ENCODE peak calls at places on chromosome 19, in nine cellular contexts. O is esophagus squamous epithelium; R is spleen; Q is AG09309; L is CD8-positive, alpha-beta T cell; I is heart right ventricle; C is A549; B is right atrium auricular region; F is endothelial cell. K is an unnamed sample.

GRCh38 chr19:57075125-57075524 is 44.7 kb upstream of the USP29 start:
- DNase-seq in O (no peak), R (no peak), Q (no peak), L (no peak), I (no peak), C (no peak), B (no peak), F (no peak), K (no peak)

GRCh38 chr19:9914001-9914314 is 22.4 kb downstream of the OLFM2 start:
- DNase-seq in O (no peak), R (peak), Q (no peak), L (no peak), I (no peak), C (peak), B (no peak), F (no peak), K (no peak)

GRCh38 chr19:3125900-3126524 is 9.8 kb upstream of the GNA15 start:
- DNase-seq in O (no peak), R (peak), Q (no peak), L (peak), I (peak), C (peak), B (no peak), F (peak), K (peak)

GRCh38 chr19:18915639-18916038 is 3.5 kb downstream of the COPE start:
- DNase-seq in O (no peak), R (peak), Q (no peak), L (no peak), I (no peak), C (no peak), B (no peak), F (peak), K (no peak)

GRCh38 chr19:45922281-45922680 is 7.7 kb upstream of the NANOS2 start:
- DNase-seq in O (no peak), R (no peak), Q (no peak), L (no peak), I (no peak), C (peak), B (no peak), F (no peak), K (no peak)

GRCh38 chr19:10812902-10813404 is 23.1 kb downstream of the TMED1 start:
- DNase-seq in O (no peak), R (peak), Q (peak), L (no peak), I (peak), C (peak), B (peak), F (no peak), K (no peak)

GRCh38 chr19:15108145-15108844 is 1.1 kb downstream of the SYDE1 start:
- DNase-seq in O (no peak), R (no peak), Q (no peak), L (no peak), I (no peak), C (no peak), B (no peak), F (no peak), K (no peak)

GRCh38 chr19:9793051-9793591 is 24.6 kb upstream of the ZNF846 start:
- DNase-seq in O (no peak), R (no peak), Q (no peak), L (peak), I (peak), C (no peak), B (peak), F (no peak), K (no peak)

GRCh38 chr19:12687496-12688196 is at the start of gene GNG14:
- DNase-seq in O (no peak), R (no peak), Q (no peak), L (no peak), I (no peak), C (no peak), B (no peak), F (no peak), K (no peak)

GRCh38 chr19:7595466-7596133 is at the start of gene CAMSAP3:
- DNase-seq in O (no peak), R (no peak), Q (no peak), L (peak), I (no peak), C (peak), B (no peak), F (peak), K (peak)

GRCh38 chr19:4197625-4198466 is 15.4 kb downstream of the ANKRD24 start:
- DNase-seq in O (no peak), R (no peak), Q (no peak), L (no peak), I (no peak), C (peak), B (no peak), F (peak), K (peak)

GRCh38 chr19:48400018-48400742 is 6.7 kb downstream of the GRIN2D start:
- DNase-seq in O (no peak), R (no peak), Q (no peak), L (no peak), I (peak), C (peak), B (peak), F (peak), K (peak)

GRCh38 chr19:20315543-20315942 is 148.5 kb downstream of the ZNF486 start:
- DNase-seq in O (no peak), R (no peak), Q (no peak), L (no peak), I (no peak), C (no peak), B (no peak), F (no peak), K (no peak)

GRCh38 chr19:10502524-10503001 is 593 bp downstream of the KEAP1 start:
- DNase-seq in O (peak), R (peak), Q (peak), L (peak), I (peak), C (peak), B (peak), F (peak), K (peak)

GRCh38 chr19:11205939-11206570 is 8.7 kb upstream of the KANK2 start:
- DNase-seq in O (no peak), R (no peak), Q (no peak), L (no peak), I (no peak), C (no peak), B (no peak), F (no peak), K (peak)

GRCh38 chr19:33781536-33781935 is 15.1 kb upstream of the KCTD15 start:
- DNase-seq in O (no peak), R (no peak), Q (no peak), L (no peak), I (no peak), C (no peak), B (no peak), F (no peak), K (no peak)

GRCh38 chr19:1765182-1765903 is 12.0 kb downstream of the ONECUT3 start:
- DNase-seq in O (no peak), R (no peak), Q (no peak), L (no peak), I (no peak), C (no peak), B (no peak), F (no peak), K (no peak)

GRCh38 chr19:40811478-40812341 is 12.7 kb downstream of the EGLN2 start:
- DNase-seq in O (no peak), R (peak), Q (no peak), L (no peak), I (no peak), C (no peak), B (no peak), F (no peak), K (no peak)

GRCh38 chr19:12757544-12758274 is 6.1 kb downstream of the BEST2 start:
- DNase-seq in O (no peak), R (peak), Q (no peak), L (peak), I (peak), C (peak), B (peak), F (peak), K (peak)

GRCh38 chr19:20787766-20788165 is 11.7 kb downstream of the ZNF66 start:
- DNase-seq in O (no peak), R (no peak), Q (no peak), L (no peak), I (no peak), C (no peak), B (no peak), F (no peak), K (no peak)

GRCh38 chr19:11576186-11576585 is 1.3 kb downstream of the ACP5 start:
- DNase-seq in O (no peak), R (peak), Q (no peak), L (no peak), I (no peak), C (no peak), B (no peak), F (no peak), K (no peak)

GRCh38 chr19:18251587-18252369 is 22.5 kb downstream of the IQCN start:
- DNase-seq in O (no peak), R (peak), Q (peak), L (peak), I (peak), C (peak), B (peak), F (peak), K (peak)

GRCh38 chr19:42005504-42005903 is 11.5 kb upstream of the ATP1A3 start:
- DNase-seq in O (no peak), R (no peak), Q (no peak), L (no peak), I (no peak), C (no peak), B (no peak), F (no peak), K (no peak)

GRCh38 chr19:45952691-45953505 is 20.8 kb downstream of the NOVA2 start:
- DNase-seq in O (no peak), R (peak), Q (no peak), L (peak), I (peak), C (peak), B (no peak), F (peak), K (peak)

GRCh38 chr19:46678110-46678732 is 17.2 kb upstream of the DACT3 start:
- DNase-seq in O (no peak), R (peak), Q (no peak), L (peak), I (no peak), C (peak), B (no peak), F (peak), K (peak)

GRCh38 chr19:35125746-35126623 is 8.9 kb downstream of the LGI4 start:
- DNase-seq in O (no peak), R (no peak), Q (no peak), L (no peak), I (no peak), C (no peak), B (no peak), F (no peak), K (no peak)

GRCh38 chr19:2495651-2496316 is 19.9 kb downstream of the GADD45B start:
- DNase-seq in O (no peak), R (no peak), Q (no peak), L (no peak), I (peak), C (no peak), B (no peak), F (no peak), K (no peak)

GRCh38 chr19:37304190-37304883 is 66.6 kb upstream of the ZNF527 start:
- DNase-seq in O (no peak), R (peak), Q (no peak), L (no peak), I (peak), C (no peak), B (no peak), F (no peak), K (no peak)

GRCh38 chr19:31334849-31335624 is 14.2 kb downstream of the TSHZ3 start:
- DNase-seq in O (no peak), R (no peak), Q (no peak), L (no peak), I (no peak), C (no peak), B (no peak), F (no peak), K (no peak)

GRCh38 chr19:23070353-23070781 is 46.5 kb upstream of the ZNF730 start:
- DNase-seq in O (no peak), R (no peak), Q (no peak), L (no peak), I (peak), C (no peak), B (peak), F (no peak), K (peak)
- TF ChIP-seq CTCF in O (peak), R (peak), Q (peak), L (no peak), I (peak), C (no peak), B (peak), F (no peak), K (no peak)

GRCh38 chr19:6481541-6482342 is at the start of gene DENND1C:
- DNase-seq in O (peak), R (peak), Q (no peak), L (peak), I (no peak), C (no peak), B (no peak), F (peak), K (peak)
- TF ChIP-seq CTCF in O (peak), R (peak), Q (peak), L (no peak), I (peak), C (peak), B (peak), F (peak), K (peak)

GRCh38 chr19:55537741-55538111 is 793 bp upstream of the SBK2 start:
- DNase-seq in O (no peak), R (no peak), Q (no peak), L (no peak), I (no peak), C (no peak), B (no peak), F (no peak), K (no peak)

GRCh38 chr19:55536366-55536765 is 567 bp downstream of the SBK2 start:
- DNase-seq in O (no peak), R (no peak), Q (no peak), L (no peak), I (no peak), C (no peak), B (no peak), F (no peak), K (no peak)

GRCh38 chr19:55536951-55537740 is at the start of gene SBK2:
- DNase-seq in O (no peak), R (no peak), Q (no peak), L (no peak), I (no peak), C (no peak), B (no peak), F (peak), K (no peak)

GRCh38 chr19:55535579-55536350 is 1.2 kb downstream of the SBK2 start:
- DNase-seq in O (no peak), R (no peak), Q (no peak), L (no peak), I (no peak), C (no peak), B (no peak), F (no peak), K (no peak)

DNA sequence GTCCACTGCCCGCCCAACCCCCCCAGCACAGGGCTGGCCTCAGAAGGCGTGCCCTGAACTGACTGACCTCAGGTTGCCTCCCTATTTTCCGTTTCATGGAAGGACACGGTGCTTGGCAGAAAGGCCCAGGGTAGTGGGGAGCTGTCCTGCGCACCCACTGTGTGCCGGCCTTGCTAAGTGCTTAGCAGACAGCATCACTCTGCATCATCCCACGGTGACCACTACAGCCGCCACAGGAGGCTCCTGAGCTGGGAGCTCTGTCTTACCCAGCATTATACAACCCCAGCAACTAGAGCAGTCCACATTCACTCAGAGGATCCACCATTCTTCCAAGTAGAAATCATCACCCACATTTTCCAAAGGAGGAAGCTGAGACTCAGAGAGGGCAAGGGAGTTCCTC is 1.8 kb downstream of the SBK2 start:
- DNase-seq in O (no peak), R (no peak), Q (no peak), L (no peak), I (no peak), C (no peak), B (no peak), F (no peak), K (no peak)
- TF ChIP-seq CTCF in O (no peak), R (no peak), Q (no peak), L (no peak), I (no peak), C (no peak), B (no peak), F (no peak), K (no peak)

DNA sequence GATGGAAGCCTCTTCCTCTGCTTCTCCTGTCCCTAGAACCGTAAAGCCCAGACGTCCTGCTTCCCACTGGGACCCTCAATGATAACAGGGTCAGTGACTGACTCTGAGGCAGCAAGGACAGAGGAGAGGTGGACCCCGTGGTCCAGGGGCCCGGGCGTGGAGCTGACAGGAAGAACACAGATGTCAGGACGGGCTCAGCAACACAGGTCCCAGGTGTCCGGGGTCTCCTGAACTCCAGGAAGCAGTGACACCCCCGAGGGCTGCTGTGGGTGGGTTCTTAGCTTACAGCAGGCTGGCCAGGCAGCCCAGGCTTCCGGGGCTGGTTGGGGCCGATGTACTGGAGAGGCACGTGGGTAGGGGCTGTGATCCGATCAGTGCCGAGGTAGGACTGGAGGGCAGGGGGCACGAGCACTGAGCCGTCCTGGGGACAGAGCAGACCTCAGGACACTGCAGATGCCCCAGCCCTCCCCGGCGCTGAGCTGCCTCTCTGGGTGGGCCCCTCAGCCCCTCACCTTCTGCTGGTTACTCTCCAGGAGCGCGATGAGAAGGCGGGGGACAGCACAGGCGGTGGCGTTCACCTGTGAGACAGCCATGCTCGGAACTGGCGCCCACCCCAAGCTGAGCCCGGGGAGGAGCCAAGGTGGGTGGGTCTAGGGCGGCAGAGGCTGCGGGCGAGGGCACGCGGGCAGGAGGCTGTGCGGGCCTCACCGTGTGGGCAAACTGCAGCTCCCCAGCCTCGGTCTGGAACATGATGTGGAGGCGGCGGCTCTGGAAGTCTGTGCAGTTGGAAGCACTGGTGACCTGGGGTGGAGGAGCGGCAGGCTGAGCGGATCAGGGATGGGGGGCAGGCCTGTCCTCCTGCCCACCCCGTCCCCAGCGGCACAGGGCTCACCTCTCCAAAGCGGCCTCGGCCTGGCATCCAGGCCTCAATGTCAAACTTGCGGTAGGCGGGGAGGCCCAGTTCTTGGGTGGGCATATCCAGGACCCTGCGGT is 3.6 kb upstream of the CCER2 start:
- DNase-seq in O (no peak), R (peak), Q (no peak), L (no peak), I (no peak), C (no peak), B (no peak), F (no peak), K (no peak)
- TF ChIP-seq CTCF in O (no peak), R (no peak), Q (no peak), L (no peak), I (no peak), C (no peak), B (no peak), F (no peak), K (no peak)

DNA sequence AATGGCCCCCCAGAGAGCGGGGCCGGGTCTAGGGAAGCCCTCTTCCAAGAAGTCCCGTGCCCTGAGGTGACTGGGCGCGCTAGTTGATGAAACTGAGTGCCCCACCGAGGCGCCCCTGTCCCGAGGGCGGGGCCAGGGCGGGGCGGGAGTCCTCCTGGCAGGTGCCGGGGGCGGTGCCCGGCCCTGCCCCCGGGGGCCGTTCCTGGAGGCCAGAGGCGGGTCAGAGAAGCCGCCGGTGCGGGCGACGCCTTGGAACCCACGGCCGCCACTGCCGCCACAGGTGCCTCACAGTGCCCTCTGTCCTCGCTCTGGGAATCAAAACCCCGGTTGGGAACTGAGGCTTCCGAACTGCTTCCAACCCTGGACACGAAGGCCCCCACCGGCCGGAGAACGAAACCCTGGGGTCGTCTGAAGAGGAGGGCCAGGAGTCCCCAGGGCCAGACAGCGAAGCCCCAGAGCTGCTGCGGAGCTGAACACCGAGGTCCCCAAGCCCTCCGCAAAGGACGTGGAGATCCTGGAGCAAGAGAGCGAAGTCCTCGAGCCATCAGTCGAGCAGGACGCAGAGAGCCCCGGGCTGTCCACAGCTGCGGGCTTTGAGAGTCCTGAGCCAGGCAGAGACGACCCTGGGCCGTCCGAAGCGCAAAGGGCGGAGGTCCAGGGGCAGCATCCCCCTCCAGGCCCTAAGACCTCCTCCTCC is at the start of gene MISP3:
- DNase-seq in O (no peak), R (peak), Q (no peak), L (no peak), I (no peak), C (no peak), B (no peak), F (no peak), K (peak)
- TF ChIP-seq CTCF in O (no peak), R (no peak), Q (no peak), L (no peak), I (no peak), C (no peak), B (no peak), F (no peak), K (no peak)

K was measured in GM13976.